ENCODE peak calls at places on chromosomes 13 and 19, in six cellular contexts. S is adrenal gland, C is GM23248, B is Daoy, I is EL, E is lung microvascular endothelial cell. F is an unnamed sample.

GRCh38 chr13:43080199-43080598 is 56.8 kb downstream of the DNAJC15 start:
- DNase-seq in S (no peak), B (no peak), I (no peak), C (no peak), E (no peak), F (no peak)

GRCh38 chr13:102344410-102344809 is 57.4 kb downstream of the FGF14 start:
- DNase-seq in B (no peak), S (no peak), I (no peak), E (no peak), C (no peak), F (no peak)

GRCh38 chr19:11421607-11422098 is 2.5 kb upstream of the RGL3 start:
- DNase-seq in S (peak), C (peak), B (peak), I (peak), E (no peak), F (peak)

GRCh38 chr13:105341758-105342157 is 1193.7 kb downstream of the EFNB2 start:
- DNase-seq in S (no peak), E (no peak), B (no peak), C (no peak), I (no peak), F (no peak)

GRCh38 chr19:18908917-18909619 is 10.1 kb downstream of the COPE start:
- DNase-seq in C (no peak), I (no peak), B (no peak), S (peak), E (no peak), F (no peak)

GRCh38 chr13:23921451-23921888 is 24.2 kb upstream of the C1QTNF9B start:
- DNase-seq in S (no peak), B (peak), E (peak), C (peak), I (peak), F (peak)

GRCh38 chr19:1283917-1284292 is 1.8 kb upstream of the EFNA2 start:
- DNase-seq in B (no peak), E (no peak), C (no peak), S (no peak), I (no peak), F (no peak)

GRCh38 chr13:61078976-61079770 is 336.5 kb downstream of the PCDH20 start:
- DNase-seq in B (no peak), S (no peak), E (no peak), I (no peak), C (no peak), F (no peak)

GRCh38 chr19:3653865-3654513 is 27.4 kb upstream of the CACTIN start:
- DNase-seq in E (no peak), S (no peak), B (no peak), C (peak), I (no peak), F (no peak)

GRCh38 chr13:84607614-84608013 is 725.3 kb upstream of the SLITRK1 start:
- DNase-seq in C (peak), E (no peak), B (no peak), I (peak), S (peak), F (no peak)

GRCh38 chr19:18145391-18145999 is 7.5 kb upstream of the PIK3R2 start:
- DNase-seq in B (no peak), C (no peak), S (no peak), E (no peak), I (no peak), F (no peak)

GRCh38 chr19:491146-491741 is 5.0 kb upstream of the MADCAM1 start:
- DNase-seq in C (peak), I (no peak), S (no peak), E (no peak), B (no peak), F (no peak)

GRCh38 chr19:55451522-55452380 is 8.7 kb upstream of the SHISA7 start:
- DNase-seq in E (no peak), B (peak), I (no peak), C (peak), S (peak), F (no peak)

GRCh38 chr19:15288146-15288963 is 44.0 kb downstream of the BRD4 start:
- DNase-seq in I (peak), S (peak), E (no peak), B (no peak), C (peak), F (no peak)

GRCh38 chr13:77510156-77510555 is 25.4 kb upstream of the SCEL start:
- DNase-seq in C (no peak), E (peak), B (no peak), I (no peak), S (no peak), F (no peak)

GRCh38 chr19:18418034-18418724 is 1.0 kb upstream of the SSBP4 start:
- DNase-seq in C (no peak), B (no peak), S (peak), I (no peak), E (no peak), F (no peak)

GRCh38 chr19:46629546-46630025 is 4.7 kb upstream of the PTGIR start:
- DNase-seq in S (peak), B (no peak), C (no peak), E (peak), I (no peak), F (peak)

GRCh38 chr13:74528751-74529513 is 394.7 kb upstream of the KLF12 start:
- DNase-seq in S (no peak), E (no peak), C (peak), I (peak), B (no peak), F (no peak)

GRCh38 chr19:18809149-18809978 is 18.3 kb upstream of the COMP start:
- DNase-seq in C (peak), B (peak), I (peak), S (peak), E (no peak), F (no peak)

GRCh38 chr13:87810920-87811344 is 139.8 kb downstream of the SLITRK5 start:
- DNase-seq in I (no peak), E (no peak), B (no peak), C (no peak), S (no peak), F (no peak)

GRCh38 chr13:45215392-45216077 is 14.7 kb upstream of the KCTD4 start:
- DNase-seq in S (no peak), B (no peak), E (no peak), C (no peak), I (no peak), F (no peak)

GRCh38 chr13:51902776-51903175 is 41.0 kb downstream of the CCDC70 start:
- DNase-seq in I (no peak), C (no peak), B (no peak), E (no peak), S (no peak), F (no peak)

GRCh38 chr19:4652075-4652474 is 12.8 kb downstream of the TNFAIP8L1 start:
- DNase-seq in S (no peak), B (no peak), I (no peak), E (no peak), C (no peak), F (no peak)

GRCh38 chr13:114129649-114130062 is 2.8 kb downstream of the RASA3 start:
- DNase-seq in C (no peak), B (peak), S (no peak), E (peak), I (no peak), F (no peak)

F was measured in cardiac muscle cell.